ENCODE peak calls at places on chromosome 2, in seven cellular contexts. X, J, W, C, A, Z and E are unnamed samples.

GRCh38 chr2:136183095-136183494 is 65.1 kb upstream of the CXCR4 start:
- DNase-seq in J (no peak), W (no peak), C (no peak), Z (no peak), A (no peak), X (no peak), E (no peak)

GRCh38 chr2:11581129-11581796 is 47.4 kb downstream of the GREB1 start:
- DNase-seq in A (no peak), W (no peak), X (no peak), J (no peak), C (no peak), Z (no peak), E (no peak)

GRCh38 chr2:101153811-101154210 is 2.6 kb upstream of the TBC1D8 start:
- DNase-seq in A (no peak), C (no peak), Z (no peak), X (no peak), J (no peak), W (no peak), E (no peak)

GRCh38 chr2:189933911-189934399 is 128.6 kb downstream of the MSTN start:
- DNase-seq in Z (no peak), X (no peak), A (no peak), W (no peak), J (no peak), C (no peak), E (no peak)

GRCh38 chr2:209960676-209961630 is 41.5 kb upstream of the RPE start:
- DNase-seq in C (peak; percentile 17), A (peak; percentile 18), W (peak; percentile 25), Z (no peak), X (peak; percentile 78), J (peak; percentile 67), E (peak; percentile 39)

GRCh38 chr2:240593026-240593702 is 6.6 kb downstream of the CAPN10 start:
- DNase-seq in W (peak; percentile 53), J (peak; percentile 76), X (no peak), C (no peak), Z (no peak), A (peak; percentile 54), E (no peak)

GRCh38 chr2:23412556-23413155 is 27.7 kb downstream of the KLHL29 start:
- DNase-seq in C (no peak), W (no peak), Z (no peak), J (no peak), A (no peak), X (no peak), E (no peak)

GRCh38 chr2:191202881-191203397 is 42.3 kb upstream of the MYO1B start:
- DNase-seq in X (no peak), Z (no peak), W (peak; percentile 22), J (no peak), C (no peak), A (peak; percentile 23), E (no peak)

GRCh38 chr2:182867411-182868048 is 1.1 kb upstream of the FRZB start:
- DNase-seq in J (no peak), W (no peak), Z (no peak), X (no peak), A (no peak), C (no peak), E (no peak)

GRCh38 chr2:228983700-228984099 is 287.4 kb downstream of the PID1 start:
- DNase-seq in A (no peak), X (no peak), J (no peak), C (no peak), W (no peak), Z (no peak), E (no peak)

GRCh38 chr2:233470007-233470687 is 96.4 kb downstream of the USP40 start:
- DNase-seq in X (no peak), C (no peak), J (peak; percentile 90), A (peak; percentile 76), W (peak; percentile 83), Z (no peak), E (no peak)

GRCh38 chr2:143841935-143842334 is 678.0 kb downstream of the ZEB2 start:
- DNase-seq in J (no peak), W (no peak), Z (no peak), A (no peak), C (no peak), X (peak; percentile 24), E (no peak)

GRCh38 chr2:105714141-105714540 is 30.6 kb upstream of the NCK2 start:
- DNase-seq in W (no peak), Z (no peak), A (no peak), X (no peak), C (no peak), J (no peak), E (no peak)

GRCh38 chr2:232502901-232503791 is 15.5 kb upstream of the ECEL1 start:
- DNase-seq in X (peak; percentile 25), J (peak; percentile 79), W (peak; percentile 50), A (no peak), Z (peak; percentile 78), C (no peak), E (no peak)

GRCh38 chr2:223918671-223919134 is 26.4 kb downstream of the WDFY1 start:
- DNase-seq in J (no peak), W (no peak), Z (no peak), C (no peak), A (no peak), X (no peak), E (no peak)

GRCh38 chr2:119914266-119914665 is 98.6 kb upstream of the EPB41L5 start:
- DNase-seq in C (no peak), A (no peak), Z (no peak), X (no peak), J (no peak), W (no peak), E (no peak)

GRCh38 chr2:42878581-42878980 is 86.2 kb upstream of the HAAO start:
- DNase-seq in X (no peak), J (no peak), Z (no peak), C (no peak), A (no peak), W (no peak), E (no peak)

GRCh38 chr2:129913695-129914495 is 65.6 kb upstream of the RAB6C start:
- DNase-seq in W (no peak), C (no peak), A (no peak), Z (no peak), X (no peak), J (no peak), E (no peak)

GRCh38 chr2:170310876-170311502 is 133.0 kb downstream of the MYO3B start:
- DNase-seq in Z (no peak), C (no peak), A (no peak), W (no peak), X (no peak), J (no peak), E (no peak)

GRCh38 chr2:203685789-203686433 is 20.5 kb upstream of the CD28 start:
- DNase-seq in A (no peak), C (no peak), W (no peak), J (no peak), X (no peak), Z (no peak), E (no peak)

GRCh38 chr2:72887836-72888437 is 729 bp downstream of the SPR start:
- DNase-seq in C (peak; percentile 87), Z (peak; percentile 51), A (peak; percentile 87), X (peak; percentile 84), J (peak; percentile 96), W (peak; percentile 90), E (peak; percentile 52)

GRCh38 chr2:18077724-18078123 is 199.3 kb downstream of the KCNS3 start:
- DNase-seq in C (no peak), A (no peak), W (no peak), J (no peak), Z (no peak), X (peak; percentile 90), E (peak; percentile 83)

GRCh38 chr2:240322231-240322955 is 113.1 kb upstream of the GPC1 start:
- DNase-seq in Z (no peak), X (no peak), W (no peak), C (no peak), J (no peak), A (no peak), E (no peak)

DNA sequence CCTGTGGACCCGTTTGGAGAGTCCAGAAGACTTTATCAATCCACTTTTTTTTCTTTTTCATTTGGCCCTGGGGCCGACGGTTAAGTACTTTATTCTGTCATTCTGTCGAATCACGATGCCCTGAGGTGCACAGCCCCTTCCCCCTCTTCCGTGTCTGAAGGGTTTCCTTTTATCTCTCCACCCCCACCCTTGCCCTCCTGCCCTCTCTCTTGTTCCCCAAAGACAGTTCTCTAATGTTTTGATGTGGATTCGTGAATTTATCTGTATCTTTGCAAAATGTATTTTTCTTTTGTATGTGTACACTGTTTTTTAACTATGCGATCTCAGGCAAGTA is 1.7 kb upstream of the CASP8 start:
- DNase-seq in A (no peak), Z (no peak), J (no peak), X (peak; percentile 86), W (no peak), C (no peak), E (peak; percentile 83)
- H3K4me3 ChIP-seq in A (peak overlapping the region; percentile 73), Z (peak overlapping the region; percentile 45), J (peak overlapping the region; percentile 96), X (peak overlapping the region; percentile 73), W (peak overlapping the region; percentile 71), C (peak overlapping the region; percentile 38), E (peak overlapping the region; percentile 51)

GRCh38 chr2:44772131-44772530 is 169.4 kb upstream of the SIX3 start:
- DNase-seq in W (no peak), A (no peak), C (no peak), Z (no peak), X (no peak), J (no peak), E (no peak)
- H3K4me3 ChIP-seq in W (no peak overlapping the region), A (no peak overlapping the region), C (no peak overlapping the region), Z (no peak overlapping the region), X (no peak overlapping the region), J (no peak overlapping the region), E (no peak overlapping the region)

GRCh38 chr2:222893716-222894115 is 32.9 kb downstream of the ACSL3 start:
- DNase-seq in C (no peak), W (no peak), Z (no peak), J (no peak), X (no peak), A (no peak), E (no peak)

GRCh38 chr2:222895143-222895542 is 34.3 kb downstream of the ACSL3 start:
- DNase-seq in J (no peak), C (no peak), Z (no peak), A (no peak), W (no peak), X (no peak), E (no peak)

GRCh38 chr2:222891890-222892289 is 31.1 kb downstream of the ACSL3 start:
- DNase-seq in X (peak; percentile 28), W (no peak), A (no peak), C (no peak), J (no peak), Z (no peak), E (no peak)

GRCh38 chr2:222888716-222889115 is 27.9 kb downstream of the ACSL3 start:
- DNase-seq in J (no peak), Z (no peak), W (no peak), A (no peak), X (no peak), C (no peak), E (no peak)

GRCh38 chr2:222892321-222892720 is 31.5 kb downstream of the ACSL3 start:
- DNase-seq in C (no peak), W (no peak), A (no peak), X (peak; percentile 84), Z (no peak), J (no peak), E (no peak)
- H3K4me3 ChIP-seq in C (no peak overlapping the region), W (no peak overlapping the region), A (peak overlapping the region; percentile 7), X (peak overlapping the region; percentile 37), Z (no peak overlapping the region), J (peak overlapping the region; percentile 18), E (no peak overlapping the region)

DNA sequence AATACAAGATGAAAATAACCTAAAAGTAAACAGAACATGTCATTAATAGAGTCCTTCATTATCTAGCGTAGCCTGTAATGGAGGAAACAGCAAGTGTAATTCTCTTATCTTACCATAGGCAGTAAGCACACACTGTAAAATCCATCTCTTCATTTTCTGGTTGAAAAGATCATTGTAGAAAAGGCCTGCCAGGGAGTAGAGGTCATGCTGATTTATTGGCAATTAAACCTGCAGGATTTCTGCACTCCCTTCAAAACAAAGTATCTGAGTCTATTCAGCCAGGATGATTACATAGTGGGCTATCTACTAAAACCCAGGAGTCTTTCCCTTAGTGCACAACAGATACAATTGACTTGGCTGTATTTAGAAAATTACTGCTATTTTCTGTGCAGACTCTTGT is 250.6 kb upstream of the STON1 start:
- DNase-seq in W (no peak), A (no peak), X (no peak), Z (no peak), C (no peak), J (no peak), E (no peak)
- H3K4me3 ChIP-seq in W (no peak overlapping the region), A (no peak overlapping the region), X (no peak overlapping the region), Z (no peak overlapping the region), C (no peak overlapping the region), J (no peak overlapping the region), E (no peak overlapping the region)